ENCODE peak calls at places on chromosomes 7 and 10, in four cellular contexts. B, V, Z and J are unnamed samples.

GRCh38 chr7:152435384-152436278 is at the start of gene KMT2C:
- DNase-seq in B (no peak), V (peak), Z (peak), J (peak)

GRCh38 chr10:55158643-55159042 is 357.6 kb upstream of the PCDH15 start:
- DNase-seq in B (no peak), V (no peak), Z (no peak), J (no peak)

GRCh38 chr10:89390875-89391576 is 1.4 kb upstream of the IFIT1 start:
- DNase-seq in B (no peak), V (no peak), Z (peak), J (no peak)

GRCh38 chr7:1550846-1551155 is 5.2 kb downstream of the TMEM184A start:
- DNase-seq in B (no peak), V (no peak), Z (no peak), J (no peak)

GRCh38 chr7:3149961-3150516 is 106.4 kb upstream of the CARD11 start:
- DNase-seq in B (no peak), V (no peak), Z (no peak), J (no peak)

GRCh38 chr7:141563956-141564623 is 12.9 kb downstream of the AGK start:
- DNase-seq in B (no peak), V (no peak), Z (no peak), J (no peak)

GRCh38 chr7:104174798-104175197 is 33.0 kb downstream of the ORC5 start:
- DNase-seq in B (no peak), V (no peak), Z (no peak), J (no peak)

GRCh38 chr7:138478499-138478908 is 18.4 kb downstream of the TRIM24 start:
- DNase-seq in B (no peak), V (no peak), Z (no peak), J (no peak)

GRCh38 chr7:105639677-105640493 is 58.6 kb upstream of the EFCAB10 start:
- DNase-seq in B (no peak), V (no peak), Z (no peak), J (no peak)

GRCh38 chr10:3783721-3784432 is 1.1 kb downstream of the KLF6 start:
- DNase-seq in B (no peak), V (peak), Z (peak), J (peak)

GRCh38 chr10:33706746-33707145 is 372.3 kb upstream of the NRP1 start:
- DNase-seq in B (no peak), V (no peak), Z (no peak), J (no peak)

GRCh38 chr10:6766061-6766460 is 186.0 kb upstream of the PRKCQ start:
- DNase-seq in B (no peak), V (no peak), Z (no peak), J (no peak)

GRCh38 chr7:25731035-25731880 is 420.7 kb upstream of the NFE2L3 start:
- DNase-seq in B (no peak), V (no peak), Z (no peak), J (no peak)

GRCh38 chr10:112732277-112732891 is 217.7 kb upstream of the TCF7L2 start:
- DNase-seq in B (no peak), V (no peak), Z (no peak), J (no peak)

GRCh38 chr7:90251304-90251635 is 6.3 kb downstream of the CFAP69 start:
- DNase-seq in B (no peak), V (no peak), Z (no peak), J (no peak)

GRCh38 chr7:151520419-151521229 is 929 bp upstream of the RHEB start:
- DNase-seq in B (no peak), V (peak), Z (no peak), J (peak)

GRCh38 chr10:118871244-118871865 is 116.6 kb upstream of the CACUL1 start:
- DNase-seq in B (no peak), V (no peak), Z (no peak), J (no peak)

GRCh38 chr10:31723074-31723750 is 205.4 kb downstream of the ARHGAP12 start:
- DNase-seq in B (no peak), V (no peak), Z (no peak), J (no peak)

GRCh38 chr10:118672766-118673715 is 77.6 kb upstream of the PRLHR start:
- DNase-seq in B (no peak), V (no peak), Z (no peak), J (no peak)

GRCh38 chr10:31678139-31678536 is 250.5 kb downstream of the ARHGAP12 start:
- DNase-seq in B (no peak), V (no peak), Z (no peak), J (no peak)

GRCh38 chr7:20214787-20215669 is 2.2 kb downstream of the MACC1 start:
- DNase-seq in B (no peak), V (no peak), Z (no peak), J (no peak)